ENCODE peak calls at places on chromosomes 7 and 10, in four cellular contexts. M is stimulated activated CD4-positive, alpha-beta T cell treated with anti-CD3 and anti-CD28 coated beads, Interleukin-2, amount 100 ng/mL, for 24 hours; J is endothelial cell; V is astrocyte. C is an unnamed sample.

GRCh38 chr10:8037199-8037801 is 17.2 kb upstream of the GATA3 start:
- DNase-seq in M (peak), V (no peak), J (peak), C (no peak)

GRCh38 chr10:43075612-43076003 is 1.3 kb upstream of the RET start:
- DNase-seq in V (no peak), J (no peak), M (no peak), C (no peak)

GRCh38 chr10:129774082-129774735 is 189.9 kb downstream of the EBF3 start:
- DNase-seq in M (no peak), V (no peak), J (no peak), C (no peak)

GRCh38 chr7:49855281-49855980 is 82.0 kb downstream of the VWC2 start:
- DNase-seq in M (no peak), J (no peak), V (no peak), C (no peak)

GRCh38 chr7:151396328-151396970 is 13.4 kb downstream of the WDR86 start:
- DNase-seq in J (no peak), V (no peak), M (no peak), C (no peak)

GRCh38 chr10:62224606-62225005 is 44.0 kb downstream of the RTKN2 start:
- DNase-seq in J (no peak), M (no peak), V (peak), C (no peak)

GRCh38 chr10:84957427-84957826 is 629.0 kb downstream of the CCSER2 start:
- DNase-seq in J (no peak), M (no peak), V (no peak), C (no peak)

GRCh38 chr10:122575776-122576175 is 15.2 kb downstream of the DMBT1 start:
- DNase-seq in M (no peak), J (no peak), V (no peak), C (no peak)

GRCh38 chr7:83588602-83589240 is 60.2 kb downstream of the SEMA3E start:
- DNase-seq in J (no peak), V (no peak), M (no peak), C (no peak)

GRCh38 chr10:131856441-131857094 is 44.2 kb upstream of the PPP2R2D start:
- DNase-seq in J (no peak), V (no peak), M (no peak), C (no peak)

GRCh38 chr7:31569528-31569927 is 55.6 kb downstream of the ITPRID1 start:
- DNase-seq in M (no peak), V (no peak), J (no peak), C (no peak)

GRCh38 chr10:61721431-61721830 is 58.7 kb downstream of the CABCOCO1 start:
- DNase-seq in M (no peak), V (no peak), J (no peak), C (no peak)

GRCh38 chr7:116258734-116259133 is 48.4 kb downstream of the TES start:
- DNase-seq in J (peak), M (peak), V (no peak), C (peak)

GRCh38 chr10:3902054-3902808 is 117.2 kb upstream of the KLF6 start:
- DNase-seq in J (no peak), M (peak), V (peak), C (peak)

GRCh38 chr7:74288034-74288881 is 949 bp upstream of the CLIP2 start:
- DNase-seq in M (no peak), J (no peak), V (no peak), C (peak)

GRCh38 chr7:1458676-1459511 is at the start of gene MICALL2:
- DNase-seq in M (peak), V (peak), J (peak), C (peak)

GRCh38 chr7:12199363-12199762 is 11.7 kb upstream of the TMEM106B start:
- DNase-seq in M (no peak), J (no peak), V (peak), C (no peak)

GRCh38 chr10:97278491-97278989 is 13.9 kb downstream of the ARHGAP19 start:
- DNase-seq in J (no peak), M (no peak), V (peak), C (peak)

GRCh38 chr10:103472005-103472404 is 7.0 kb downstream of the CALHM3 start:
- DNase-seq in V (no peak), M (no peak), J (no peak), C (no peak)

GRCh38 chr10:102815790-102816549 is 21.2 kb downstream of the CYP17A1 start:
- DNase-seq in M (no peak), J (no peak), V (peak), C (peak)

GRCh38 chr10:30836411-30836810 is 195.3 kb downstream of the ZNF438 start:
- DNase-seq in M (no peak), V (no peak), J (no peak), C (no peak)

GRCh38 chr10:92142512-92142911 is 148.4 kb downstream of the CPEB3 start:
- DNase-seq in M (no peak), V (no peak), J (no peak), C (no peak)

GRCh38 chr10:125107166-125107949 is 53.0 kb downstream of the CTBP2 start:
- DNase-seq in J (no peak), V (no peak), M (no peak), C (no peak)

GRCh38 chr7:158416283-158416933 is 171.2 kb downstream of the PTPRN2 start:
- DNase-seq in M (no peak), J (no peak), V (no peak), C (no peak)

GRCh38 chr7:42790196-42790595 is 121.7 kb downstream of the C7orf25 start:
- DNase-seq in J (no peak), V (peak), M (no peak), C (peak)

GRCh38 chr7:15313361-15313760 is 248.5 kb downstream of the AGMO start:
- DNase-seq in V (no peak), J (no peak), M (no peak), C (peak)

GRCh38 chr7:35035511-35035921 is 1.8 kb downstream of the DPY19L1 start:
- DNase-seq in V (peak), M (no peak), J (no peak), C (peak)

GRCh38 chr10:29635711-29636144 is 957 bp upstream of the SVIL start:
- DNase-seq in M (no peak), J (peak), V (peak), C (peak)

GRCh38 chr10:113099431-113100298 is 149.6 kb downstream of the TCF7L2 start:
- DNase-seq in V (peak), M (no peak), J (peak), C (peak)

GRCh38 chr10:106181491-106181890 is 983.0 kb downstream of the SORCS1 start:
- DNase-seq in J (no peak), V (peak), M (no peak), C (peak)

GRCh38 chr7:30062587-30062986 is 34.4 kb downstream of the PLEKHA8 start:
- DNase-seq in J (no peak), M (no peak), V (no peak), C (peak)

GRCh38 chr7:25073451-25073850 is 51.6 kb downstream of the CYCS start:
- DNase-seq in J (no peak), M (no peak), V (peak), C (peak)

GRCh38 chr7:22566592-22566991 is 66.6 kb upstream of the STEAP1B start:
- DNase-seq in V (no peak), M (no peak), J (no peak), C (no peak)

GRCh38 chr10:14040787-14041631 is 289.7 kb downstream of the FRMD4A start:
- DNase-seq in J (no peak), V (no peak), M (no peak), C (no peak)

GRCh38 chr10:82811621-82812020 is 936.6 kb downstream of the NRG3 start:
- DNase-seq in J (peak), V (no peak), M (no peak), C (no peak)

GRCh38 chr7:79137942-79138341 is 315.5 kb downstream of the MAGI2 start:
- DNase-seq in M (no peak), V (peak), J (no peak), C (peak)

GRCh38 chr7:70072220-70072619 is 473.9 kb downstream of the AUTS2 start:
- DNase-seq in V (peak), M (no peak), J (no peak), C (peak)

GRCh38 chr7:128155100-128155763 is 85.8 kb upstream of the LEP start:
- DNase-seq in M (no peak), V (no peak), J (no peak), C (no peak)